ENCODE peak calls at places on chromosome 5, in eight cellular contexts. One of them, this sample, is unnamed.

GRCh38 chr5:168288349-168289245 is 2.8 kb upstream of the WWC1 start:
- DNase-seq in HT-29: peak
- DNase-seq in mucosa of descending colon: peak
- DNase-seq in PC-9: peak
- DNase-seq in iris pigment epithelial cell: no peak
- DNase-seq in stimulated activated naive CD8-positive, alpha-beta T cell treated with anti-CD3 and anti-CD28 coated beads, Interleukin-15, Interleukin-2, amounts not matched to agents 100 U/mL and 50 U/mL, for 24 hours: no peak
- DNase-seq in cardiac septum: no peak
- DNase-seq in naive thymus-derived CD8-positive, alpha-beta T cell: no peak
- DNase-seq in this sample: no peak

GRCh38 chr5:93583799-93584530 is 943 bp downstream of the NR2F1 start:
- DNase-seq in cardiac septum: no peak
- DNase-seq in HT-29: peak
- DNase-seq in PC-9: no peak
- DNase-seq in stimulated activated naive CD8-positive, alpha-beta T cell treated with anti-CD3 and anti-CD28 coated beads, Interleukin-15, Interleukin-2, amounts not matched to agents 100 U/mL and 50 U/mL, for 24 hours: no peak
- DNase-seq in naive thymus-derived CD8-positive, alpha-beta T cell: no peak
- DNase-seq in mucosa of descending colon: no peak
- DNase-seq in iris pigment epithelial cell: peak
- DNase-seq in this sample: no peak

GRCh38 chr5:124706729-124707361 is 39.6 kb downstream of the ZNF608 start:
- DNase-seq in cardiac septum: peak
- DNase-seq in iris pigment epithelial cell: peak
- DNase-seq in stimulated activated naive CD8-positive, alpha-beta T cell treated with anti-CD3 and anti-CD28 coated beads, Interleukin-15, Interleukin-2, amounts not matched to agents 100 U/mL and 50 U/mL, for 24 hours: no peak
- DNase-seq in naive thymus-derived CD8-positive, alpha-beta T cell: no peak
- DNase-seq in HT-29: peak
- DNase-seq in PC-9: no peak
- DNase-seq in mucosa of descending colon: peak
- DNase-seq in this sample: no peak

GRCh38 chr5:72203251-72203845 is 96.1 kb downstream of the MAP1B start:
- DNase-seq in cardiac septum: no peak
- DNase-seq in stimulated activated naive CD8-positive, alpha-beta T cell treated with anti-CD3 and anti-CD28 coated beads, Interleukin-15, Interleukin-2, amounts not matched to agents 100 U/mL and 50 U/mL, for 24 hours: no peak
- DNase-seq in iris pigment epithelial cell: peak
- DNase-seq in naive thymus-derived CD8-positive, alpha-beta T cell: no peak
- DNase-seq in HT-29: no peak
- DNase-seq in PC-9: no peak
- DNase-seq in mucosa of descending colon: no peak
- DNase-seq in this sample: no peak

GRCh38 chr5:141388661-141389060 is 1.2 kb downstream of the PCDHGB4 start:
- DNase-seq in PC-9: no peak
- DNase-seq in stimulated activated naive CD8-positive, alpha-beta T cell treated with anti-CD3 and anti-CD28 coated beads, Interleukin-15, Interleukin-2, amounts not matched to agents 100 U/mL and 50 U/mL, for 24 hours: no peak
- DNase-seq in naive thymus-derived CD8-positive, alpha-beta T cell: no peak
- DNase-seq in cardiac septum: no peak
- DNase-seq in mucosa of descending colon: no peak
- DNase-seq in HT-29: no peak
- DNase-seq in iris pigment epithelial cell: no peak
- DNase-seq in this sample: no peak

GRCh38 chr5:172007795-172008465 is 1.5 kb upstream of the FBXW11 start:
- DNase-seq in mucosa of descending colon: peak
- DNase-seq in iris pigment epithelial cell: peak
- DNase-seq in naive thymus-derived CD8-positive, alpha-beta T cell: no peak
- DNase-seq in PC-9: no peak
- DNase-seq in HT-29: no peak
- DNase-seq in stimulated activated naive CD8-positive, alpha-beta T cell treated with anti-CD3 and anti-CD28 coated beads, Interleukin-15, Interleukin-2, amounts not matched to agents 100 U/mL and 50 U/mL, for 24 hours: no peak
- DNase-seq in cardiac septum: no peak
- DNase-seq in this sample: no peak

GRCh38 chr5:41656597-41656996 is 146.2 kb upstream of the PLCXD3 start:
- DNase-seq in stimulated activated naive CD8-positive, alpha-beta T cell treated with anti-CD3 and anti-CD28 coated beads, Interleukin-15, Interleukin-2, amounts not matched to agents 100 U/mL and 50 U/mL, for 24 hours: no peak
- DNase-seq in PC-9: no peak
- DNase-seq in naive thymus-derived CD8-positive, alpha-beta T cell: no peak
- DNase-seq in mucosa of descending colon: no peak
- DNase-seq in cardiac septum: no peak
- DNase-seq in HT-29: no peak
- DNase-seq in iris pigment epithelial cell: no peak
- DNase-seq in this sample: no peak

GRCh38 chr5:144487761-144488160 is 317.1 kb downstream of the KCTD16 start:
- DNase-seq in HT-29: no peak
- DNase-seq in cardiac septum: no peak
- DNase-seq in PC-9: no peak
- DNase-seq in iris pigment epithelial cell: no peak
- DNase-seq in mucosa of descending colon: no peak
- DNase-seq in naive thymus-derived CD8-positive, alpha-beta T cell: no peak
- DNase-seq in stimulated activated naive CD8-positive, alpha-beta T cell treated with anti-CD3 and anti-CD28 coated beads, Interleukin-15, Interleukin-2, amounts not matched to agents 100 U/mL and 50 U/mL, for 24 hours: no peak
- DNase-seq in this sample: no peak

GRCh38 chr5:610011-610743 is 2.0 kb upstream of the CEP72 start:
- DNase-seq in stimulated activated naive CD8-positive, alpha-beta T cell treated with anti-CD3 and anti-CD28 coated beads, Interleukin-15, Interleukin-2, amounts not matched to agents 100 U/mL and 50 U/mL, for 24 hours: no peak
- DNase-seq in PC-9: no peak
- DNase-seq in naive thymus-derived CD8-positive, alpha-beta T cell: no peak
- DNase-seq in mucosa of descending colon: no peak
- DNase-seq in iris pigment epithelial cell: no peak
- DNase-seq in cardiac septum: no peak
- DNase-seq in HT-29: no peak
- DNase-seq in this sample: no peak

GRCh38 chr5:72467987-72468386 is 39.2 kb downstream of the ZNF366 start:
- DNase-seq in PC-9: peak
- DNase-seq in naive thymus-derived CD8-positive, alpha-beta T cell: no peak
- DNase-seq in cardiac septum: no peak
- DNase-seq in HT-29: no peak
- DNase-seq in stimulated activated naive CD8-positive, alpha-beta T cell treated with anti-CD3 and anti-CD28 coated beads, Interleukin-15, Interleukin-2, amounts not matched to agents 100 U/mL and 50 U/mL, for 24 hours: no peak
- DNase-seq in iris pigment epithelial cell: peak
- DNase-seq in mucosa of descending colon: no peak
- DNase-seq in this sample: no peak